ENCODE peak calls at places on chromosome 1, in nine cellular contexts. C, Z, Y, S, N, H, D, L and B are unnamed samples.

GRCh38 chr1:208170252-208170651 is 73.9 kb downstream of the PLXNA2 start:
- DNase-seq in C (no peak), Z (no peak), Y (no peak), S (no peak), N (no peak), H (peak; percentile 76), D (peak; percentile 25), L (no peak), B (no peak)

GRCh38 chr1:4622821-4623220 is 31.6 kb upstream of the AJAP1 start:
- DNase-seq in C (no peak), Z (no peak), Y (no peak), S (no peak), N (no peak), H (no peak), D (no peak), L (no peak), B (no peak)

GRCh38 chr1:212935387-212935981 is 14.9 kb upstream of the VASH2 start:
- DNase-seq in C (no peak), Z (no peak), Y (no peak), S (no peak), N (no peak), H (no peak), D (no peak), L (no peak), B (no peak)

GRCh38 chr1:26907071-26907922 is 6.5 kb downstream of the NR0B2 start:
- DNase-seq in C (peak; percentile 93), Z (no peak), Y (peak; percentile 96), S (peak; percentile 93), N (peak; percentile 81), H (no peak), D (no peak), L (no peak), B (peak; percentile 81)

GRCh38 chr1:219324171-219324570 is 150.5 kb downstream of the LYPLAL1 start:
- DNase-seq in C (no peak), Z (no peak), Y (no peak), S (no peak), N (no peak), H (no peak), D (no peak), L (no peak), B (no peak)

GRCh38 chr1:203462878-203463277 is 12.7 kb upstream of the PRELP start:
- DNase-seq in C (peak; percentile 86), Z (no peak), Y (peak; percentile 78), S (peak; percentile 84), N (no peak), H (no peak), D (no peak), L (no peak), B (peak; percentile 80)

GRCh38 chr1:2555634-2556276 is 416 bp upstream of the TNFRSF14 start:
- DNase-seq in C (peak; percentile 38), Z (peak; percentile 60), Y (peak; percentile 45), S (no peak), N (peak; percentile 83), H (no peak), D (peak; percentile 12), L (peak; percentile 84), B (peak; percentile 46)

GRCh38 chr1:99808391-99809115 is 41.6 kb upstream of the AGL start:
- DNase-seq in C (peak; percentile 96), Z (peak; percentile 34), Y (peak; percentile 93), S (peak; percentile 90), N (peak; percentile 53), H (peak; percentile 63), D (peak; percentile 88), L (peak; percentile 68), B (peak; percentile 90)

GRCh38 chr1:101509370-101509769 is 272.6 kb downstream of the S1PR1 start:
- DNase-seq in C (no peak), Z (no peak), Y (no peak), S (no peak), N (no peak), H (peak; percentile 2), D (no peak), L (no peak), B (no peak)

GRCh38 chr1:210262167-210262896 is 29.7 kb downstream of the SERTAD4 start:
- DNase-seq in C (peak; percentile 64), Z (no peak), Y (peak; percentile 89), S (peak; percentile 50), N (no peak), H (no peak), D (no peak), L (no peak), B (peak; percentile 78)

GRCh38 chr1:184563308-184563707 is 176.5 kb downstream of the C1orf21 start:
- DNase-seq in C (peak; percentile 64), Z (no peak), Y (peak; percentile 53), S (peak; percentile 11), N (no peak), H (no peak), D (no peak), L (peak; percentile 11), B (peak; percentile 42)